ENCODE peak calls at places on chromosomes 11 and 22, in six cellular contexts. W is fibroblast of lung; K is spleen; I is lower lobe of right lung; L is CD8-positive, alpha-beta memory T cell; Q is heart left ventricle. Z is an unnamed sample.

GRCh38 chr22:20015971-20016733 is 471 bp downstream of the ARVCF start:
- DNase-seq in W (no peak), K (peak; percentile 88), I (peak; percentile 71), L (peak; percentile 20), Q (no peak), Z (peak; percentile 77)

GRCh38 chr11:69465236-69466000 is 16.0 kb upstream of the LINC01488 start:
- DNase-seq in W (no peak), K (peak; percentile 46), I (peak; percentile 38), L (no peak), Q (no peak), Z (peak; percentile 53)

GRCh38 chr11:65537296-65537597 is 12.4 kb downstream of the SCYL1 start:
- DNase-seq in W (no peak), K (no peak), I (no peak), L (no peak), Q (no peak), Z (no peak)

GRCh38 chr22:29784451-29785361 is 17.5 kb downstream of the UQCR10 start:
- DNase-seq in W (peak; percentile 37), K (no peak), I (no peak), L (no peak), Q (no peak), Z (peak; percentile 91)

GRCh38 chr11:116217006-116217405 is 555.8 kb downstream of the BUD13 start:
- DNase-seq in W (peak; percentile 31), K (no peak), I (peak; percentile 61), L (no peak), Q (no peak), Z (no peak)

GRCh38 chr22:27438271-27438980 is 363.1 kb downstream of the MN1 start:
- DNase-seq in W (peak; percentile 36), K (no peak), I (no peak), L (no peak), Q (no peak), Z (peak; percentile 56)

GRCh38 chr11:93504110-93505095 is 38.8 kb downstream of the SMCO4 start:
- DNase-seq in W (no peak), K (no peak), I (no peak), L (no peak), Q (no peak), Z (no peak)

GRCh38 chr11:36996795-36997194 is 398.8 kb upstream of the RAG2 start:
- DNase-seq in W (no peak), K (no peak), I (no peak), L (no peak), Q (no peak), Z (no peak)

GRCh38 chr11:115564851-115565250 is 60.6 kb upstream of the CADM1 start:
- DNase-seq in W (no peak), K (no peak), I (no peak), L (no peak), Q (no peak), Z (no peak)

GRCh38 chr22:38051261-38051660 is 5.9 kb upstream of the PICK1 start:
- DNase-seq in W (no peak), K (no peak), I (no peak), L (no peak), Q (no peak), Z (no peak)

GRCh38 chr11:62538470-62539237 is 8.0 kb downstream of the AHNAK start:
- DNase-seq in W (no peak), K (no peak), I (no peak), L (no peak), Q (no peak), Z (no peak)

GRCh38 chr11:66849501-66850234 is 6.4 kb downstream of the RCE1 start:
- DNase-seq in W (no peak), K (peak; percentile 58), I (peak; percentile 31), L (no peak), Q (no peak), Z (peak; percentile 42)

GRCh38 chr22:24928322-24928721 is 18.2 kb downstream of the LHFPL7 start:
- DNase-seq in W (no peak), K (no peak), I (no peak), L (no peak), Q (no peak), Z (no peak)

GRCh38 chr22:22020425-22020852 is 37.9 kb upstream of the TOP3B start:
- DNase-seq in W (no peak), K (no peak), I (no peak), L (no peak), Q (no peak), Z (no peak)

GRCh38 chr11:130865091-130865771 is 51.0 kb downstream of the SNX19 start:
- DNase-seq in W (no peak), K (no peak), I (no peak), L (no peak), Q (peak; percentile 54), Z (peak; percentile 74)

GRCh38 chr11:62882428-62882742 is 1.7 kb downstream of the SLC3A2 start:
- DNase-seq in W (no peak), K (no peak), I (no peak), L (no peak), Q (no peak), Z (no peak)

GRCh38 chr11:83523676-83524075 is 237.5 kb upstream of the CCDC90B start:
- DNase-seq in W (no peak), K (no peak), I (no peak), L (no peak), Q (no peak), Z (no peak)

DNA sequence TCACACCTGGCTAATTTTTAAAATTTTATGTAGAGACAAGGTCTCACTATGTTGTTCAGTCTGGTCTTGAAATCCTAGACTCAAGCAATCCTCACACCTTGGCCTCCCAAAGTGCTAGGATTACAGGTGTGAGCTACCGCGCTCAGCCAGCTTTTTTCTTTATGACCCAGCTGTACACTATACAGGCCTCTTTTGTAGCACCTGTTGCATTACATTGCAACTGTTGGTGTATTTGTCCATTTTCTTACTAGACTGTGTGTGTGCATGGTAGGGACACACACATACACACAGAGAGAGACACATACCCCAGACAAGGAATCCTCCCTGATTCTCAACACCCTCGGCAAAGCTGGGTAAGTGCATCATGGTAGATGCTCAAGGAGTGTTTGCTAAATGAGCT is 61.7 kb downstream of the NAV2 start:
- DNase-seq in W (no peak), K (no peak), I (no peak), L (no peak), Q (no peak), Z (no peak)
- H3K4me1 ChIP-seq in W (peaks cover 13% of the 10 kb centered on the region), K (peaks cover 12% of the 10 kb centered on the region), I (peaks cover 10% of the 10 kb centered on the region), L (no peaks in the 10 kb centered on the region), Q (peaks cover 22% of the 10 kb centered on the region), Z (peaks cover 3% of the 10 kb centered on the region)

DNA sequence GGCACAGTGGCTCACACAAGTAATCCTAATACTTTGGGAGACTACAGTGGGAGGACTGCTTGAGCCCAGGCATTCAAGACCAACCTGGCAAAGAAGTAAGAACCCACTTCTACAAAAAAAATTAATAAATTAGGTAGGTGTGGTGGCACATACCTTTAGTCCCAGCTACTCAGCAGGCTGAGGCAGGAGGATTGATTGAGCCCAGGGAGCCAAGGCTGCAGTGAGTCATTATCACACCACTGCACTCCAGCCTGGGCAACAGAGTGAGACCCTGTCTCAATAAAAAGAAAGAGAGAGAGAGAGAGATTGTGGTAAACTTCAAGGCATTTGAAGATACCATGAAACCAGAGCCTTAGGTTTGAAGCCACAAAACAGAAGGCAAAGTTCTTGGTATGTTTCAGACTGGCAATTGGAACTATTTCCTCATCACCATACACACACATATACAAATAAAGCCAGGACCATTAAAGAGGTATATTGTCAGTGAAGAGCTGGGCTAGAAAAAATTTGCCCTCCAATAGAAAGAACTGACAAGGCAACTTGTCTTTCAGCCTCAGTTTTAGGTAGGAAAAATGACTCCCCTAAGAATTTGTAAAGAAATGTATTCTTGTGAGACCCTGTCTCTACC is 24.6 kb upstream of the B3GNT6 start:
- DNase-seq in W (no peak), K (no peak), I (no peak), L (no peak), Q (no peak), Z (no peak)
- H3K27me3 ChIP-seq in W (no peaks in the 10 kb centered on the region), K (no peaks in the 10 kb centered on the region), I (no peaks in the 10 kb centered on the region), L (no peaks in the 10 kb centered on the region), Q (no peaks in the 10 kb centered on the region), Z (no peaks in the 10 kb centered on the region)

GRCh38 chr11:72641900-72642814 is 32.1 kb downstream of the PDE2A start:
- DNase-seq in W (peak; percentile 3), K (peak; percentile 85), I (peak; percentile 61), L (no peak), Q (peak; percentile 50), Z (peak; percentile 56)
- H3K27ac ChIP-seq in W (no peak overlapping the region), K (peak overlapping the region; percentile 64), I (peak overlapping the region; percentile 62), L (no peak overlapping the region), Q (peak overlapping the region; percentile 67), Z (peak overlapping the region; percentile 32)

DNA sequence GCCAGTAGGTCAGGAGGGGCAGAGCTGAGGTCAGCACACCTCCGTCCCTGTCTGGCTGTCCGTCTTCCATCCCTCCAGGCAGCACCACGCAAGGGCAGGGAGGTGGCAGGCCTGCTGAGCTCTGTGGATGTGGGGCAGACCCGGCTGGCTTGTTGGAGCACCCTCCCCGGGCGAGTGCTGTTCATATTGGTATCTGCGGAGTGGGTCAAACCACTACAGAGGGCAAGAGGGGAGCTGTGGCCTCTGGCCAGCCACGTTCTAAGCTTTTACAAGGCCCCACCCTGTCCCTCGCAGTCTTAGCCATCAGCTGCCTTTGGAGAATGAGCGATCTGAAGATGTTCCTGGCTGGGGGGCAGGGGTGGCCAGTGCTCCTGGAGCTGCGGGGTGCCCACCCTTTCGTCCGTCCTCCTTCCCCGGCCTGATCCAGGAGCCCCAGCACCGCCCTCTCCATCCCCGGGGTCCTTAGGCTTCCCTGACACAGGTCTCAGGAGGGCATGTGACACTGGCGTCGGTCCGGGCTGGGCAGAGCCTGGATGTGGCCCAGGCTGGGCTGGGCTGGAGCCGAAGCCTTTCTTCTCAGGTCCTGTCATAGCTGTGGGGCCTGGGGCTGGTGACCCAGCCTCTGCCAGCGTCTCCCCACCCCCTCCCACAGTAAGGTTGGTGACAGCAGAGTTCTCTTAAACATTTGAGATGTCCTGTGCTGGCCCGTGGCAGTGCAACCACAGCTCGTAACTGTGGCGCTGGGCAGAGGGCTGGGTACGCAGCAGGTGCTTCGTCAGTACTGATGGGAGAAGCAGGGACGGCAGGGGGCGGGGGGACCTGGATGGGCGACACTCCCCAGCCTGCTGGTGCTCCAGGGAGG is 31.7 kb upstream of the GRAMD4 start:
- DNase-seq in W (no peak), K (peak; percentile 82), I (peak; percentile 51), L (no peak), Q (peak; percentile 73), Z (peak; percentile 87)
- H3K4me1 ChIP-seq in W (peaks cover 3% of the 10 kb centered on the region), K (peaks cover 50% of the 10 kb centered on the region), I (peaks cover 61% of the 10 kb centered on the region), L (peaks cover 32% of the 10 kb centered on the region), Q (peaks cover 85% of the 10 kb centered on the region), Z (peaks cover 16% of the 10 kb centered on the region)

GRCh38 chr11:118605116-118605867 is 2.1 kb upstream of the PHLDB1 start:
- DNase-seq in W (peak; percentile 98), K (peak; percentile 50), I (no peak), L (no peak), Q (peak; percentile 87), Z (peak; percentile 89)
- H3K27me3 ChIP-seq in W (no peaks in the 10 kb centered on the region), K (peaks cover 15% of the 10 kb centered on the region), I (peaks cover under 1% of the 10 kb centered on the region), L (no peaks in the 10 kb centered on the region), Q (no peaks in the 10 kb centered on the region), Z (no peaks in the 10 kb centered on the region)